ENCODE peak calls at places on chromosomes 5 and 9, in five cellular contexts. One of them, this sample, is unnamed.

GRCh38 chr5:167812871-167813270 is 478.6 kb upstream of the WWC1 start:
- ATAC-seq in Panc1: no peak
- ATAC-seq in left cardiac atrium: no peak
- ATAC-seq in right cardiac atrium: no peak
- ATAC-seq in heart left ventricle: no peak
- ATAC-seq in this sample: no peak

GRCh38 chr9:38195737-38196161 is 126.7 kb upstream of the SHB start:
- ATAC-seq in Panc1: no peak
- ATAC-seq in left cardiac atrium: no peak
- ATAC-seq in right cardiac atrium: no peak
- ATAC-seq in heart left ventricle: no peak
- ATAC-seq in this sample: no peak

GRCh38 chr5:179878222-179879002 is 19.8 kb upstream of the MRNIP start:
- ATAC-seq in Panc1: peak
- ATAC-seq in left cardiac atrium: no peak
- ATAC-seq in right cardiac atrium: no peak
- ATAC-seq in heart left ventricle: no peak
- ATAC-seq in this sample: no peak

GRCh38 chr5:141017943-141018342 is 33.2 kb upstream of the PCDHB1 start:
- ATAC-seq in Panc1: no peak
- ATAC-seq in left cardiac atrium: no peak
- ATAC-seq in right cardiac atrium: no peak
- ATAC-seq in heart left ventricle: no peak
- ATAC-seq in this sample: no peak

GRCh38 chr5:95449460-95449859 is 58.3 kb downstream of the FAM81B start:
- ATAC-seq in Panc1: no peak
- ATAC-seq in left cardiac atrium: no peak
- ATAC-seq in right cardiac atrium: no peak
- ATAC-seq in heart left ventricle: no peak
- ATAC-seq in this sample: no peak

GRCh38 chr9:112315905-112316304 is 17.5 kb downstream of the PTBP3 start:
- ATAC-seq in Panc1: no peak
- ATAC-seq in left cardiac atrium: no peak
- ATAC-seq in right cardiac atrium: no peak
- ATAC-seq in heart left ventricle: no peak
- ATAC-seq in this sample: no peak

GRCh38 chr9:85729882-85730281 is 11.9 kb downstream of the AGTPBP1 start:
- ATAC-seq in Panc1: no peak
- ATAC-seq in left cardiac atrium: peak
- ATAC-seq in right cardiac atrium: peak
- ATAC-seq in heart left ventricle: peak
- ATAC-seq in this sample: peak

GRCh38 chr5:179486596-179487051 is 63.7 kb upstream of the RUFY1 start:
- ATAC-seq in Panc1: no peak
- ATAC-seq in left cardiac atrium: peak
- ATAC-seq in right cardiac atrium: peak
- ATAC-seq in heart left ventricle: no peak
- ATAC-seq in this sample: no peak

GRCh38 chr5:60517094-60517694 is 182.8 kb downstream of the DEPDC1B start:
- ATAC-seq in Panc1: peak
- ATAC-seq in left cardiac atrium: no peak
- ATAC-seq in right cardiac atrium: no peak
- ATAC-seq in heart left ventricle: peak
- ATAC-seq in this sample: no peak

GRCh38 chr5:143652104-143652700 is 159.8 kb upstream of the HMHB1 start:
- ATAC-seq in Panc1: no peak
- ATAC-seq in left cardiac atrium: no peak
- ATAC-seq in right cardiac atrium: no peak
- ATAC-seq in heart left ventricle: no peak
- ATAC-seq in this sample: peak

GRCh38 chr5:55668356-55668755 is 43.8 kb downstream of the SLC38A9 start:
- ATAC-seq in Panc1: peak
- ATAC-seq in left cardiac atrium: peak
- ATAC-seq in right cardiac atrium: no peak
- ATAC-seq in heart left ventricle: no peak
- ATAC-seq in this sample: no peak

GRCh38 chr5:103561670-103562069 is 919 bp downstream of the NUDT12 start:
- ATAC-seq in Panc1: no peak
- ATAC-seq in left cardiac atrium: no peak
- ATAC-seq in right cardiac atrium: no peak
- ATAC-seq in heart left ventricle: no peak
- ATAC-seq in this sample: no peak